ENCODE peak calls at places on chromosomes 6 and 20, in seven cellular contexts. U, I, B, N, G, S and E are unnamed samples.

GRCh38 chr20:40771308-40771610 is 82.2 kb upstream of the MAFB start:
- DNase-seq in U (no peak), I (no peak), B (no peak), N (no peak), G (no peak), S (no peak), E (no peak)

GRCh38 chr20:3802524-3803239 is 6.6 kb downstream of the CDC25B start:
- DNase-seq in U (no peak), I (no peak), B (no peak), N (no peak), G (no peak), S (no peak), E (no peak)

GRCh38 chr20:49478754-49479689 is 3.4 kb downstream of the KCNB1 start:
- DNase-seq in U (no peak), I (no peak), B (no peak), N (no peak), G (no peak), S (no peak), E (no peak)

GRCh38 chr6:15922510-15923307 is 206.2 kb upstream of the MYLIP start:
- DNase-seq in U (no peak), I (no peak), B (no peak), N (peak; percentile 71), G (no peak), S (peak; percentile 23), E (no peak)

GRCh38 chr6:39787322-39787721 is 4.9 kb upstream of the DAAM2 start:
- DNase-seq in U (no peak), I (no peak), B (no peak), N (no peak), G (no peak), S (no peak), E (no peak)

GRCh38 chr20:47252879-47253307 is 103.6 kb downstream of the ZMYND8 start:
- DNase-seq in U (no peak), I (no peak), B (no peak), N (no peak), G (no peak), S (no peak), E (no peak)

GRCh38 chr20:11350126-11351005 is 567.3 kb upstream of the BTBD3 start:
- DNase-seq in U (no peak), I (no peak), B (no peak), N (peak; percentile 73), G (no peak), S (no peak), E (peak; percentile 29)

GRCh38 chr6:35663447-35664235 is 25.1 kb downstream of the FKBP5 start:
- DNase-seq in U (peak; percentile 67), I (no peak), B (no peak), N (peak; percentile 86), G (no peak), S (peak; percentile 80), E (no peak)

GRCh38 chr20:3088031-3088430 is 3.5 kb upstream of the AVP start:
- DNase-seq in U (no peak), I (no peak), B (no peak), N (no peak), G (no peak), S (no peak), E (no peak)

GRCh38 chr20:62236200-62236599 is 2.1 kb upstream of the OSBPL2 start:
- DNase-seq in U (no peak), I (no peak), B (no peak), N (no peak), G (no peak), S (no peak), E (no peak)

GRCh38 chr6:82525775-82526515 is 162.3 kb downstream of the TPBG start:
- DNase-seq in U (no peak), I (no peak), B (no peak), N (no peak), G (no peak), S (no peak), E (no peak)

GRCh38 chr20:38515631-38516030 is 43.0 kb downstream of the RALGAPB start:
- DNase-seq in U (no peak), I (no peak), B (no peak), N (no peak), G (no peak), S (no peak), E (no peak)

GRCh38 chr20:13199279-13199678 is 21.8 kb upstream of the ISM1 start:
- DNase-seq in U (no peak), I (no peak), B (no peak), N (no peak), G (no peak), S (no peak), E (no peak)

GRCh38 chr6:151089916-151090443 is 149.8 kb upstream of the AKAP12 start:
- DNase-seq in U (no peak), I (no peak), B (no peak), N (no peak), G (no peak), S (no peak), E (no peak)

GRCh38 chr6:157688960-157689599 is 134.0 kb upstream of the SNX9 start:
- DNase-seq in U (no peak), I (peak; percentile 67), B (no peak), N (peak; percentile 24), G (no peak), S (no peak), E (no peak)

GRCh38 chr6:95087394-95088097 is 489.8 kb upstream of the MANEA start:
- DNase-seq in U (no peak), I (peak; percentile 20), B (no peak), N (peak; percentile 90), G (no peak), S (peak; percentile 78), E (no peak)

GRCh38 chr6:45532626-45533258 is 155.0 kb upstream of the SUPT3H start:
- DNase-seq in U (no peak), I (no peak), B (no peak), N (peak; percentile 41), G (no peak), S (peak; percentile 42), E (no peak)

GRCh38 chr6:11778648-11779307 is at the start of gene ADTRP:
- DNase-seq in U (no peak), I (peak; percentile 51), B (no peak), N (no peak), G (no peak), S (no peak), E (no peak)

DNA sequence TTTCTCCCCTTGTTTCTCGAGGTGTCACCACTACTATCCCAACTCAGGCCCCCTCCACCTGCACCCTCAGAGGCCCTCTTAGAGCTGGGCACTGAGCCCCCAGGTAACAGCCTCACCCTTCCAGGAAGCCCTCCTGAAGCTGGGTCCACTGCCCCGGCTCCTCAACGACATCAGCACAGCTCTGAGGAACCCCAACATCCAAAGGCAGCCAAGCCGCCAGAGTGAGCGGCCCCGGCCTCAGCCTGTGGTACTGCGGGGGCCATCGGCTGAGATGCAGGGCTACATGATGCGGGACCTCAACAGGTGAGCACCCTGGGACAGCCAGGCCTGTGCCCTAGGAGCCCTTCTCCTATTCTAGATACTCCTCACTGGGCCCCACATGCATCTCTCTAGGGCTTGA is 12.9 kb upstream of the ZBTB9 start:
- DNase-seq in U (no peak), I (no peak), B (no peak), N (no peak), G (no peak), S (no peak), E (no peak)
- H3K36me3 ChIP-seq in U (peaks cover 82% of the 10 kb centered on the region), I (peaks cover 92% of the 10 kb centered on the region), B (peaks cover 96% of the 10 kb centered on the region), N (peaks cover 6% of the 10 kb centered on the region), G (peaks cover 78% of the 10 kb centered on the region), S (peaks cover 38% of the 10 kb centered on the region), E (peaks cover 3% of the 10 kb centered on the region)

DNA sequence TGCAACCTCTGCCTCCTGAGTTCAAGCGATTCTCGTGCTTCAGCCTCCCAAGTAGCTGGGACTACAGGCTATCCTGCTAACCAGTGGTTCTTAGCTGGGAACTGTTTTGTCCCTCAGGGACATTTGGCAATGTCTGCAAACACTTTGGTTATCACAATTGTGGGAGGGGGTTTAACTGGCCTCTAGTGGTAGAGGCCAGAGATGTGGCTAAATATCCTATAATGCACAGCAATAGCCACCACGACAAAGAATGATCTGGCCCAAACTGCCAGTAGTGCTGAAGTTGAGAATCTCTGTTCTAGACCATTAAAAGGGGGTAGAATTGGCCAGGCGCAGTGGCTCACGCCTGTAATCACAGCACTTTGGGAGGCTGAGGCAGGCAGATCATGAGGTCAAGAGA is 28.8 kb downstream of the AKIRIN2 start:
- DNase-seq in U (no peak), I (no peak), B (no peak), N (no peak), G (no peak), S (no peak), E (no peak)
- H3K36me3 ChIP-seq in U (peaks cover 95% of the 10 kb centered on the region), I (peaks cover 57% of the 10 kb centered on the region), B (peaks cover 94% of the 10 kb centered on the region), N (peaks cover 34% of the 10 kb centered on the region), G (peaks cover 42% of the 10 kb centered on the region), S (peaks cover 57% of the 10 kb centered on the region), E (peaks cover 19% of the 10 kb centered on the region)

GRCh38 chr6:118648866-118649554 is 2.4 kb downstream of the CEP85L start:
- DNase-seq in U (no peak), I (no peak), B (no peak), N (peak; percentile 12), G (no peak), S (no peak), E (no peak)

GRCh38 chr6:118649918-118650499 is 1.4 kb downstream of the CEP85L start:
- DNase-seq in U (no peak), I (no peak), B (no peak), N (peak; percentile 8), G (no peak), S (no peak), E (no peak)

GRCh38 chr6:118652051-118652699 is 784 bp upstream of the CEP85L start:
- DNase-seq in U (peak; percentile 14), I (no peak), B (no peak), N (no peak), G (no peak), S (no peak), E (no peak)

GRCh38 chr6:118651282-118652050 is at the start of gene CEP85L:
- DNase-seq in U (peak; percentile 93), I (peak; percentile 93), B (peak; percentile 92), N (peak; percentile 96), G (peak; percentile 93), S (peak; percentile 77), E (peak; percentile 89)

GRCh38 chr6:118650500-118651281 is 700 bp downstream of the CEP85L start:
- DNase-seq in U (peak; percentile 24), I (peak; percentile 56), B (peak; percentile 48), N (peak; percentile 78), G (peak; percentile 74), S (peak; percentile 34), E (peak; percentile 35)
- H3K36me3 ChIP-seq in U (no peaks in the 10 kb centered on the region), I (peaks cover 6% of the 10 kb centered on the region), B (no peaks in the 10 kb centered on the region), N (no peaks in the 10 kb centered on the region), G (no peaks in the 10 kb centered on the region), S (no peaks in the 10 kb centered on the region), E (no peaks in the 10 kb centered on the region)

GRCh38 chr20:34925341-34925740 is 30.3 kb downstream of the GSS start:
- DNase-seq in U (no peak), I (no peak), B (no peak), N (no peak), G (no peak), S (no peak), E (no peak)

GRCh38 chr20:34922654-34923381 is 32.8 kb downstream of the GSS start:
- DNase-seq in U (no peak), I (no peak), B (no peak), N (peak; percentile 89), G (no peak), S (peak; percentile 53), E (peak; percentile 57)

GRCh38 chr20:34920055-34920454 is 35.6 kb downstream of the GSS start:
- DNase-seq in U (no peak), I (no peak), B (no peak), N (no peak), G (no peak), S (no peak), E (no peak)

GRCh38 chr20:34923414-34923813 is 32.2 kb downstream of the GSS start:
- DNase-seq in U (no peak), I (no peak), B (no peak), N (no peak), G (no peak), S (no peak), E (no peak)

GRCh38 chr20:34921436-34921835 is 34.2 kb downstream of the GSS start:
- DNase-seq in U (no peak), I (no peak), B (no peak), N (peak; percentile 44), G (no peak), S (no peak), E (no peak)
- H3K36me3 ChIP-seq in U (peaks cover 6% of the 10 kb centered on the region), I (no peaks in the 10 kb centered on the region), B (peaks cover 73% of the 10 kb centered on the region), N (peaks cover 13% of the 10 kb centered on the region), G (peaks cover 48% of the 10 kb centered on the region), S (peaks cover 11% of the 10 kb centered on the region), E (peaks cover 41% of the 10 kb centered on the region)